ENCODE peak calls at places on chromosome 9, in five cellular contexts. K is neuronal stem cell, J is H9, E is H1, X is trophoblast cell. F is an unnamed sample.

GRCh38 chr9:33148367-33149019 is 18.6 kb downstream of the B4GALT1 start:
- DNase-seq in K (no peak), J (no peak), E (no peak), X (no peak), F (no peak)

GRCh38 chr9:136882109-136882946 is 4.0 kb upstream of the TRAF2 start:
- DNase-seq in K (no peak), J (peak; percentile 62), E (no peak), X (peak; percentile 61), F (peak; percentile 95)

GRCh38 chr9:125522328-125522725 is 184.7 kb downstream of the MAPKAP1 start:
- DNase-seq in K (no peak), J (no peak), E (no peak), X (no peak), F (peak; percentile 61)

GRCh38 chr9:116297346-116297745 is 143.8 kb downstream of the PAPPA start:
- DNase-seq in K (no peak), J (no peak), E (no peak), X (no peak), F (no peak)

GRCh38 chr9:127858041-127858512 is 3.6 kb upstream of the ENG start:
- DNase-seq in K (no peak), J (no peak), E (no peak), X (no peak), F (no peak)

GRCh38 chr9:134629586-134630392 is 11.8 kb upstream of the COL5A1 start:
- DNase-seq in K (no peak), J (peak; percentile 21), E (no peak), X (no peak), F (no peak)

GRCh38 chr9:132877818-132878694 is at the start of gene AK8:
- DNase-seq in K (peak; percentile 81), J (peak; percentile 78), E (peak; percentile 90), X (peak; percentile 74), F (peak; percentile 79)

GRCh38 chr9:122158202-122158601 is 1.4 kb downstream of the NDUFA8 start:
- DNase-seq in K (no peak), J (peak; percentile 69), E (no peak), X (no peak), F (peak; percentile 74)

GRCh38 chr9:87771251-87772006 is 45.5 kb downstream of the CTSL start:
- DNase-seq in K (peak; percentile 9), J (peak; percentile 92), E (peak; percentile 80), X (no peak), F (no peak)

GRCh38 chr9:129250786-129251185 is 72.7 kb upstream of the IER5L start:
- DNase-seq in K (no peak), J (no peak), E (no peak), X (no peak), F (peak; percentile 27)

GRCh38 chr9:129245276-129245675 is 67.2 kb upstream of the IER5L start:
- DNase-seq in K (no peak), J (no peak), E (no peak), X (peak; percentile 20), F (peak; percentile 64)

GRCh38 chr9:129242191-129242953 is 64.3 kb upstream of the IER5L start:
- DNase-seq in K (no peak), J (no peak), E (no peak), X (no peak), F (no peak)

GRCh38 chr9:129242971-129243561 is 65.0 kb upstream of the IER5L start:
- DNase-seq in K (no peak), J (no peak), E (no peak), X (no peak), F (peak; percentile 34)

DNA sequence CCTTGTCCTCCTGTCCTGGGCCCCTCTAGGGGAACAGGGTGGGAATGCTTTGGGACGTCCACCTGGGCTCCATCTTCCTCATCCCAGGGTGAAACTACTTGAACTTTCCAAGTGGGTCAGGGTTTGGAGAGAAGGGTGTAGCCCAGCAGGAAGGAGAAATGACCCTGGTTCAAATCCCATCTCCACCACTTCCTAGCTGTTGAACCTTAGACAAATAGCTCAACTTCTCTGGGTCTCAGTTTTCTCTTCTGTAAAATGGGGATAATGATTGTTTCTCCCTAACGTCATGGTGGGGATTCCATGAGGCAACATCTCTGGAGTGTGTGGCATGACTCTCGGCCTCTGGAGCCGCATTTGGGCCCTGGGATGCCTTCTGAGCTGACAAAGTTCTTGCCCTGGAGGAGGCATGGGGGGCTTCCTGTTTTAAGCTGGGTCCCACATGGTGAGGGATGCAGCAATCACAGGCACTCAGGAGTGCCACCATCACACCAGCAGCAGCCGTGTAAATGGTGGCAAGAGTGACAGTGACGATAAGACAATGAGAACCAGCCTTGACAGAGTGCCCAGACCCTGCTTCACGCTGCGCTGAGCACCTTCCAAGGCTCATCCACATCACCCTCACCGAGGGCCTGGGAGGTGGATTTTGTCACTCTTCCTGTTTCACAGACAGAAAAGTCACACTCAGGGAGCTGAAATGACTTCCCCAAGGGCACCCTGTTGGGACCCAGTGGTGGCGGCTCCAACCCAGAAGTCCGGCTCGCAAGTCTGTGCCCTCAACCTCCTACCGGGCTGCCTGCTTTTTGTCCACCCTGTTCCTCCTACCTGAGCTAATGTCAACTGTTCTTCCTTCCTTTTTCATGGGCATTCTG is 69.5 kb upstream of the IER5L start:
- DNase-seq in K (no peak), J (no peak), E (no peak), X (no peak), F (no peak)
- H2BK12ac ChIP-seq in K (no peak overlapping the region), J (no peak overlapping the region), E (no peak overlapping the region), X (no peak overlapping the region), F (no peak overlapping the region)

GRCh38 chr9:77561321-77562020 is 86.7 kb downstream of the GNA14 start:
- DNase-seq in K (no peak), J (no peak), E (no peak), X (no peak), F (no peak)
- H2AFZ ChIP-seq in K (no peak overlapping the region), J (no peak overlapping the region), E (no peak overlapping the region), X (no peak overlapping the region), F (no peak overlapping the region)

DNA sequence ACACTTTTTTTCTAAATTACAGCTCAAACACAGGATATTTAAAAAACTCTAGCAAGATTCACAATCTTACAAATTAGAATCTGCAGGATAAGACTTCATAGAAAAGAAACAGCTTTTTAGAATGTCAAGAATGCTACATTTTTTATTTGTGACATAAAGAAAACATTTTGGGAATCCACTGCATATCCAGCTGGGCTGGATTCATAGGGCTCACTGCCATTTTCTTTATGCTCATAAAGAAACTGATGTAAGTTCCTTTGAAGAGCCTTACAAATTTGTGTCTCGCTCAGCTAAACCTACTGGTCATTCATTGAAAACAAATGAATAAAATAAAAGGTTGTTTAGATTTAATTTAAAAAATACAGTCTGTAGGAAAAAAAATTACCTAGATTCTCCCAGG is 332.3 kb downstream of the TRPM3 start:
- DNase-seq in K (no peak), J (no peak), E (no peak), X (no peak), F (no peak)
- H2BK12ac ChIP-seq in K (no peak overlapping the region), J (no peak overlapping the region), E (no peak overlapping the region), X (no peak overlapping the region), F (no peak overlapping the region)

DNA sequence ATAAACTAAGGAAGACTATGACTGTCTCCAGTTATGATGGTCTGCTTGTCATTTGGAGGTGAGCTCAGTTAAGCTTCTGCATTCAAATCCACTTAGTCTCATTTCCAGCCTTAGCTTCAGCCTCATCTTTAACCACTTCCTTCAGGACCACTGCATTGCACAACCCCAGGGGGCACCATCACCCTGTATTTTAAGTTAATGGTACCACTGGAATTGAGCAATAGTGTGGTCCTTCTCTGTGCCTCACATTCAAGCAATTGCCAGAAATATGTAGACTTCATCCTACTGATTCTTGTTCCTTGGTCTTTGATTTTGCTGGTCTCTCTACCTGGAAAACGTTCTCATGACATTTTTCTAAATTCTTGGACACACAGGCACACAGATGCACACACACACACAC is 131.5 kb upstream of the PTPN3 start:
- DNase-seq in K (no peak), J (no peak), E (no peak), X (no peak), F (no peak)
- H2AFZ ChIP-seq in K (no peak overlapping the region), J (no peak overlapping the region), E (no peak overlapping the region), X (no peak overlapping the region), F (no peak overlapping the region)